ENCODE peak calls at places on chromosome 10, in four cellular contexts. One of them, this sample, is unnamed.

GRCh38 chr10:132549416-132549815 is 11.8 kb downstream of the INPP5A start:
- DNase-seq in brain microvascular endothelial cell: no peak
- DNase-seq in CD8-positive, alpha-beta T cell: no peak
- DNase-seq in foreskin fibroblast: no peak
- DNase-seq in this sample: no peak

GRCh38 chr10:43880160-43880559 is 231.5 kb upstream of the ZNF32 start:
- DNase-seq in brain microvascular endothelial cell: no peak
- DNase-seq in CD8-positive, alpha-beta T cell: no peak
- DNase-seq in foreskin fibroblast: no peak
- DNase-seq in this sample: no peak

GRCh38 chr10:65903620-65904019 is 1022.2 kb upstream of the LRRTM3 start:
- DNase-seq in CD8-positive, alpha-beta T cell: no peak
- DNase-seq in foreskin fibroblast: no peak
- DNase-seq in brain microvascular endothelial cell: no peak
- DNase-seq in this sample: no peak

GRCh38 chr10:82211331-82211730 is 336.3 kb downstream of the NRG3 start:
- DNase-seq in foreskin fibroblast: peak
- DNase-seq in brain microvascular endothelial cell: no peak
- DNase-seq in CD8-positive, alpha-beta T cell: no peak
- DNase-seq in this sample: no peak

GRCh38 chr10:5089869-5090268 is 4.3 kb upstream of the AKR1C3 start:
- DNase-seq in foreskin fibroblast: peak
- DNase-seq in CD8-positive, alpha-beta T cell: no peak
- DNase-seq in brain microvascular endothelial cell: peak
- DNase-seq in this sample: no peak

GRCh38 chr10:124644771-124645170 is 99.4 kb downstream of the FAM53B start:
- DNase-seq in CD8-positive, alpha-beta T cell: no peak
- DNase-seq in foreskin fibroblast: no peak
- DNase-seq in brain microvascular endothelial cell: no peak
- DNase-seq in this sample: no peak

GRCh38 chr10:12961416-12961815 is 40.1 kb downstream of the CCDC3 start:
- DNase-seq in brain microvascular endothelial cell: no peak
- DNase-seq in foreskin fibroblast: no peak
- DNase-seq in CD8-positive, alpha-beta T cell: no peak
- DNase-seq in this sample: no peak

GRCh38 chr10:102347236-102347828 is 48.2 kb upstream of the NFKB2 start:
- DNase-seq in brain microvascular endothelial cell: peak
- DNase-seq in foreskin fibroblast: peak
- DNase-seq in CD8-positive, alpha-beta T cell: no peak
- DNase-seq in this sample: no peak

GRCh38 chr10:88028654-88029053 is 165.2 kb downstream of the PTEN start:
- DNase-seq in brain microvascular endothelial cell: no peak
- DNase-seq in foreskin fibroblast: no peak
- DNase-seq in CD8-positive, alpha-beta T cell: no peak
- DNase-seq in this sample: no peak

GRCh38 chr10:11578802-11579255 is 32.6 kb downstream of the USP6NL start:
- DNase-seq in CD8-positive, alpha-beta T cell: no peak
- DNase-seq in foreskin fibroblast: no peak
- DNase-seq in brain microvascular endothelial cell: no peak
- DNase-seq in this sample: no peak

GRCh38 chr10:119270893-119271361 is 63.6 kb downstream of the GRK5 start:
- DNase-seq in brain microvascular endothelial cell: peak
- DNase-seq in foreskin fibroblast: no peak
- DNase-seq in CD8-positive, alpha-beta T cell: peak
- DNase-seq in this sample: peak
- TF ChIP-seq CTCF in brain microvascular endothelial cell: no peak
- TF ChIP-seq CTCF in foreskin fibroblast: no peak
- TF ChIP-seq CTCF in CD8-positive, alpha-beta T cell: no peak
- TF ChIP-seq CTCF in this sample: no peak

DNA sequence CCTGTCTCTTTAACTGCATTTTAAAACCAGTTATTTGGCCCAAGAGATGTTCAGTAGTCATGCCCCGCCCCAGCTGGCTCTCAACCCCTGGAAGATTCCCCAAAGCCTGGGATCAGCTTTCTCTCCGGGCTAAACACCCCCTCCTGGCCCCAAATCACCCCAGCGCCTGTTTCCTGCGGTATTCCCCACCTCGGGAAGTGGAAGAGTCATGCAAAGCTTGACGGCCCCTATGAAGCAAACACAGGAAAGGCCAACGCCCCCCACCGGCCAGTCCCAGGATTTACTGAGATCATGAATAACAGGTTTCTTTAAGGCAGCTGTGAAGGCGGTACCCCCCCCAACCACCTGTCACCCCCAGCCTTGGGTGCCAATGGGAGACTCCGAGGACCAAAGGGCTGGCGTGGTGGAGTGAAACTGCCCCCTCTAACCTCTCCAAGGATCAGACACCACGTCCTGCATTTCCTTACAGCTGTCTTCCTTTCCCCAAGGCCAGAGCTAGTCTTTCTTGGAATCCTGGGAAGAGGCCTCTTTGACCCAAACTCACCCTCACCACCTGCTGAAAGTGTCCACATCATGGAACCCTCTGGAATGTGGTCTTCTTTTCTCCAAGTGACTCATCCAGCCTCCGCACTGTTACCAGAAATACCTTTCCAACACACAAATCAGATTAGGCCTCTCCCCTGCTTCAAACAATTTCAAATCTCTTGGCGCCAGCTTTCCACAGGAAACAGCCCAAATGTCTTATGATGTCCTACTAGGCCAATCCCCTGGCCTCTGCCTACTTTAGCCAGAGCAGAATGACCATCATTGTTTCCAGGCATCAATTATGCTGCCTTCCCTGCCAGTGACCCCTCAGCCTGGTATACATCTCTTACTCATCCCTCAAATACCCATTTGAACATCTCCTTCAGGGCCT is 301.5 kb downstream of the ZEB1 start:
- DNase-seq in brain microvascular endothelial cell: peak
- DNase-seq in foreskin fibroblast: peak
- DNase-seq in CD8-positive, alpha-beta T cell: no peak
- DNase-seq in this sample: no peak
- TF ChIP-seq CTCF in brain microvascular endothelial cell: peak
- TF ChIP-seq CTCF in foreskin fibroblast: peak
- TF ChIP-seq CTCF in CD8-positive, alpha-beta T cell: no peak
- TF ChIP-seq CTCF in this sample: no peak

DNA sequence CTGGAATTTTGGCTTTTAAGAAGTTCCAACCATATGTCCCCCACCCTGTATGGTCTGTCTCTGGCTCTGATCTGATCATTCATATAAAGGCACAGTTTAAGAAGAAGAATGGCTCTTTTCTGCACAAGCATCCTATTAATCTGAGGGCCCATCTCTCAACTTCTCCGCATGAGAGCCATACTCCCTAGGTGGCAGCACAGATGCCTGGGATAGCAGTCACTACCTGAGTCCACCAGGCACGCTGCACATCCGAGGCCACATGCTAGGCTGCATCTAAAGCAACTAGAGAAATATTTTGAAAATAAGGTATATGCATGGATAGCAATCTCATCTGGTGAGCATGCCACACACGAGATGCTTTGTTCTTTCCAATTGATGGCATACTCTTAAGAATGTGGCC is 565.5 kb downstream of the PARD3 start:
- DNase-seq in foreskin fibroblast: peak
- DNase-seq in CD8-positive, alpha-beta T cell: no peak
- DNase-seq in brain microvascular endothelial cell: no peak
- DNase-seq in this sample: no peak
- TF ChIP-seq CTCF in foreskin fibroblast: no peak
- TF ChIP-seq CTCF in CD8-positive, alpha-beta T cell: no peak
- TF ChIP-seq CTCF in brain microvascular endothelial cell: peak
- TF ChIP-seq CTCF in this sample: no peak

DNA sequence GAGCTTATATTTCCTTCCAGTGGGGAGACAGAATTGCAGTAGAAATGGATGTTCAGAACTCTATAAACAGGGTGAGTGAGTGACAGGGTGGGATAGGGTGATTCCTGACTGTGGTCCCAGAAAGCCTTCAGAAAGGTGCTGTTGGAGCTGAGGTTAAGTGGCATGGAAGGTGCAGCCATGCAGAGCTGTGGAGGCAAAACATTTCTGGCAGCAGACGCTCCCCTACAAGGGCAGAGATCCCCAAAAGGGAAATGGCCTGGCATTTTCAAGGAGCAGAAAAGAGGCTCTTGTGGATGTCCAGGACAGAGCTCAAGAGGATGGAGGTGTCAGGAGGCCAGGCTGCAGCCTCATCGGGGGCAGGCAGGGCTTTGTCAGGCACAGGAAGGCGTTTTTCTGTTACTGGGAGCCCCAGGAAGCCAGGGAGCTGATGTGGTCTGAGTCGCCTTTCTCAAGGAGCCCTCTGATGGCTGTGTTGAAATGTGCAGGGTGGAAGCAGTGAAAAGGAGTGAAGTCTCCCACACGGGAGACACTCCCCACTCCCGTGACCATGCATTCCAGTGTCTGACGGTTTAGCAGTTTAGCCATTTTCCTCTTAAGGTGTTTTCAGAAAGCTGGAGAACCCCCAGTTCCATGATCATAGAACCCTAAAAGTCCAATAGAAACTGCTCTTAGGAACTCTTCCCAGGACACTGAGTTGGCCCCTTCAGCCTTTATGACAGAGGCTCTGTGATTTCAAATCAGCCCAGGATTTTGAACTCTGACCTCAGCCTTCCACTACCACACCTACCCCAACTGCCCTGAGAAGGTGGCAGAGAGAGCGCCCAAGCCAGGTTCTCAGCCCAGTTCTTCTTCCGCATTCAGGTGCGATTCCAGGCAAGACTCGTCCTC is 96.2 kb downstream of the C10orf105 start:
- DNase-seq in foreskin fibroblast: peak
- DNase-seq in brain microvascular endothelial cell: peak
- DNase-seq in CD8-positive, alpha-beta T cell: no peak
- DNase-seq in this sample: no peak
- TF ChIP-seq CTCF in foreskin fibroblast: peak
- TF ChIP-seq CTCF in brain microvascular endothelial cell: peak
- TF ChIP-seq CTCF in CD8-positive, alpha-beta T cell: no peak
- TF ChIP-seq CTCF in this sample: no peak

GRCh38 chr10:61900829-61901783 is at the start of gene ARID5B:
- DNase-seq in foreskin fibroblast: peak
- DNase-seq in CD8-positive, alpha-beta T cell: peak
- DNase-seq in brain microvascular endothelial cell: peak
- DNase-seq in this sample: no peak
- TF ChIP-seq CTCF in foreskin fibroblast: no peak
- TF ChIP-seq CTCF in CD8-positive, alpha-beta T cell: no peak
- TF ChIP-seq CTCF in brain microvascular endothelial cell: no peak
- TF ChIP-seq CTCF in this sample: no peak

GRCh38 chr10:103592186-103593021 is 98.9 kb downstream of the NEURL1 start:
- DNase-seq in foreskin fibroblast: peak
- DNase-seq in brain microvascular endothelial cell: peak
- DNase-seq in CD8-positive, alpha-beta T cell: peak
- DNase-seq in this sample: no peak
- TF ChIP-seq CTCF in foreskin fibroblast: peak
- TF ChIP-seq CTCF in brain microvascular endothelial cell: peak
- TF ChIP-seq CTCF in CD8-positive, alpha-beta T cell: peak
- TF ChIP-seq CTCF in this sample: peak

GRCh38 chr10:29532256-29532878 is 102.4 kb downstream of the SVIL start:
- DNase-seq in brain microvascular endothelial cell: no peak
- DNase-seq in CD8-positive, alpha-beta T cell: no peak
- DNase-seq in foreskin fibroblast: no peak
- DNase-seq in this sample: no peak

GRCh38 chr10:29530112-29530976 is 104.4 kb downstream of the SVIL start:
- DNase-seq in foreskin fibroblast: no peak
- DNase-seq in brain microvascular endothelial cell: no peak
- DNase-seq in CD8-positive, alpha-beta T cell: no peak
- DNase-seq in this sample: no peak

GRCh38 chr10:29525762-29526161 is 109.0 kb downstream of the SVIL start:
- DNase-seq in foreskin fibroblast: no peak
- DNase-seq in CD8-positive, alpha-beta T cell: no peak
- DNase-seq in brain microvascular endothelial cell: no peak
- DNase-seq in this sample: no peak

GRCh38 chr10:29533046-29533445 is 101.7 kb downstream of the SVIL start:
- DNase-seq in CD8-positive, alpha-beta T cell: no peak
- DNase-seq in foreskin fibroblast: no peak
- DNase-seq in brain microvascular endothelial cell: no peak
- DNase-seq in this sample: no peak

GRCh38 chr10:29529146-29529545 is 105.6 kb downstream of the SVIL start:
- DNase-seq in CD8-positive, alpha-beta T cell: no peak
- DNase-seq in foreskin fibroblast: no peak
- DNase-seq in brain microvascular endothelial cell: no peak
- DNase-seq in this sample: no peak
- TF ChIP-seq CTCF in CD8-positive, alpha-beta T cell: no peak
- TF ChIP-seq CTCF in foreskin fibroblast: no peak
- TF ChIP-seq CTCF in brain microvascular endothelial cell: no peak
- TF ChIP-seq CTCF in this sample: no peak

GRCh38 chr10:103916901-103917300 is 1.1 kb downstream of the STN1 start:
- DNase-seq in CD8-positive, alpha-beta T cell: peak
- DNase-seq in foreskin fibroblast: no peak
- DNase-seq in brain microvascular endothelial cell: no peak
- DNase-seq in this sample: no peak

GRCh38 chr10:103916254-103916653 is 1.7 kb downstream of the STN1 start:
- DNase-seq in CD8-positive, alpha-beta T cell: no peak
- DNase-seq in brain microvascular endothelial cell: no peak
- DNase-seq in foreskin fibroblast: peak
- DNase-seq in this sample: no peak

GRCh38 chr10:103917326-103918052 is 495 bp downstream of the STN1 start:
- DNase-seq in CD8-positive, alpha-beta T cell: no peak
- DNase-seq in brain microvascular endothelial cell: peak
- DNase-seq in foreskin fibroblast: peak
- DNase-seq in this sample: no peak

GRCh38 chr10:103919648-103920025 is 1.7 kb upstream of the STN1 start:
- DNase-seq in CD8-positive, alpha-beta T cell: no peak
- DNase-seq in brain microvascular endothelial cell: no peak
- DNase-seq in foreskin fibroblast: no peak
- DNase-seq in this sample: no peak

GRCh38 chr10:103918053-103918846 is at the start of gene STN1:
- DNase-seq in foreskin fibroblast: peak
- DNase-seq in CD8-positive, alpha-beta T cell: peak
- DNase-seq in brain microvascular endothelial cell: peak
- DNase-seq in this sample: peak
- TF ChIP-seq CTCF in foreskin fibroblast: no peak
- TF ChIP-seq CTCF in CD8-positive, alpha-beta T cell: no peak
- TF ChIP-seq CTCF in brain microvascular endothelial cell: peak
- TF ChIP-seq CTCF in this sample: no peak

GRCh38 chr10:86363184-86363832 is 3.3 kb downstream of the GRID1 start:
- DNase-seq in brain microvascular endothelial cell: no peak
- DNase-seq in foreskin fibroblast: no peak
- DNase-seq in CD8-positive, alpha-beta T cell: no peak
- DNase-seq in this sample: no peak
- TF ChIP-seq CTCF in brain microvascular endothelial cell: peak
- TF ChIP-seq CTCF in foreskin fibroblast: no peak
- TF ChIP-seq CTCF in CD8-positive, alpha-beta T cell: no peak
- TF ChIP-seq CTCF in this sample: no peak

GRCh38 chr10:14953452-14954000 is 370 bp downstream of the DCLRE1C start:
- DNase-seq in foreskin fibroblast: peak
- DNase-seq in CD8-positive, alpha-beta T cell: no peak
- DNase-seq in brain microvascular endothelial cell: peak
- DNase-seq in this sample: no peak
- TF ChIP-seq CTCF in foreskin fibroblast: no peak
- TF ChIP-seq CTCF in CD8-positive, alpha-beta T cell: no peak
- TF ChIP-seq CTCF in brain microvascular endothelial cell: peak
- TF ChIP-seq CTCF in this sample: no peak